ENCODE peak calls at places on chromosome 13, in five cellular contexts. One of them, this sample, is unnamed.

GRCh38 chr13:72125561-72125960 is 258.6 kb upstream of the DACH1 start:
- DNase-seq in Peyer's patch: no peak
- DNase-seq in NB4: no peak
- DNase-seq in transverse colon: no peak
- DNase-seq in testis: no peak
- DNase-seq in this sample: no peak

GRCh38 chr13:107450426-107450825 is 764.9 kb downstream of the LIG4 start:
- DNase-seq in transverse colon: no peak
- DNase-seq in testis: no peak
- DNase-seq in Peyer's patch: no peak
- DNase-seq in NB4: no peak
- DNase-seq in this sample: no peak

GRCh38 chr13:64767054-64767453 is 2463.1 kb downstream of the PCDH9 start:
- DNase-seq in NB4: no peak
- DNase-seq in transverse colon: no peak
- DNase-seq in testis: no peak
- DNase-seq in Peyer's patch: no peak
- DNase-seq in this sample: no peak

GRCh38 chr13:54875111-54875510 is 1846.5 kb downstream of the OLFM4 start:
- DNase-seq in transverse colon: no peak
- DNase-seq in Peyer's patch: no peak
- DNase-seq in NB4: no peak
- DNase-seq in testis: no peak
- DNase-seq in this sample: no peak

GRCh38 chr13:41601718-41602445 is 144.5 kb downstream of the RGCC start:
- DNase-seq in Peyer's patch: no peak
- DNase-seq in transverse colon: no peak
- DNase-seq in NB4: no peak
- DNase-seq in testis: no peak
- DNase-seq in this sample: peak; percentile 22

GRCh38 chr13:97202761-97203160 is 19.4 kb upstream of the MBNL2 start:
- DNase-seq in testis: no peak
- DNase-seq in transverse colon: no peak
- DNase-seq in NB4: peak; percentile 60
- DNase-seq in Peyer's patch: no peak
- DNase-seq in this sample: no peak

GRCh38 chr13:41785402-41786142 is 175.3 kb downstream of the VWA8 start:
- DNase-seq in Peyer's patch: no peak
- DNase-seq in testis: no peak
- DNase-seq in NB4: no peak
- DNase-seq in transverse colon: no peak
- DNase-seq in this sample: no peak

GRCh38 chr13:78121001-78121400 is 202.4 kb upstream of the EDNRB start:
- DNase-seq in testis: no peak
- DNase-seq in transverse colon: no peak
- DNase-seq in Peyer's patch: no peak
- DNase-seq in NB4: no peak
- DNase-seq in this sample: no peak

GRCh38 chr13:26682606-26683005 is 78.0 kb downstream of the GPR12 start:
- DNase-seq in Peyer's patch: no peak
- DNase-seq in testis: no peak
- DNase-seq in transverse colon: no peak
- DNase-seq in NB4: no peak
- DNase-seq in this sample: no peak

GRCh38 chr13:93388701-93389100 is 162.1 kb downstream of the GPC6 start:
- DNase-seq in transverse colon: no peak
- DNase-seq in testis: no peak
- DNase-seq in NB4: no peak
- DNase-seq in Peyer's patch: no peak
- DNase-seq in this sample: no peak

GRCh38 chr13:113220877-113221276 is 11.5 kb downstream of the CUL4A start:
- DNase-seq in NB4: no peak
- DNase-seq in testis: no peak
- DNase-seq in transverse colon: no peak
- DNase-seq in Peyer's patch: no peak
- DNase-seq in this sample: no peak

GRCh38 chr13:87889241-87889640 is 218.1 kb downstream of the SLITRK5 start:
- DNase-seq in NB4: no peak
- DNase-seq in Peyer's patch: no peak
- DNase-seq in testis: no peak
- DNase-seq in transverse colon: no peak
- DNase-seq in this sample: no peak

GRCh38 chr13:20436505-20436904 is 89.2 kb downstream of the CRYL1 start:
- DNase-seq in NB4: no peak
- DNase-seq in Peyer's patch: no peak
- DNase-seq in testis: no peak
- DNase-seq in transverse colon: no peak
- DNase-seq in this sample: no peak
- TF ChIP-seq POLR2A in NB4: no peak
- TF ChIP-seq POLR2A in Peyer's patch: no peak
- TF ChIP-seq POLR2A in testis: no peak
- TF ChIP-seq POLR2A in transverse colon: no peak
- TF ChIP-seq POLR2A in this sample: no peak

GRCh38 chr13:44575035-44575434 is 1.1 kb downstream of the TSC22D1 start:
- DNase-seq in testis: no peak
- DNase-seq in NB4: no peak
- DNase-seq in transverse colon: no peak
- DNase-seq in Peyer's patch: no peak
- DNase-seq in this sample: no peak

GRCh38 chr13:44573790-44574465 is 2.2 kb downstream of the TSC22D1 start:
- DNase-seq in transverse colon: no peak
- DNase-seq in testis: no peak
- DNase-seq in NB4: peak; percentile 64
- DNase-seq in Peyer's patch: no peak
- DNase-seq in this sample: no peak

GRCh38 chr13:44574466-44574855 is 1.7 kb downstream of the TSC22D1 start:
- DNase-seq in NB4: no peak
- DNase-seq in Peyer's patch: no peak
- DNase-seq in testis: no peak
- DNase-seq in transverse colon: no peak
- DNase-seq in this sample: no peak

GRCh38 chr13:44575741-44576395 is at the start of gene TSC22D1:
- DNase-seq in transverse colon: peak; percentile 57
- DNase-seq in testis: peak; percentile 65
- DNase-seq in NB4: peak; percentile 67
- DNase-seq in Peyer's patch: peak; percentile 73
- DNase-seq in this sample: peak; percentile 90

GRCh38 chr13:44573071-44573470 is 3.1 kb downstream of the TSC22D1 start:
- DNase-seq in testis: no peak
- DNase-seq in Peyer's patch: no peak
- DNase-seq in NB4: peak; percentile 14
- DNase-seq in transverse colon: no peak
- DNase-seq in this sample: no peak
- H3K4me3 ChIP-seq in testis: no peak overlapping the region
- H3K4me3 ChIP-seq in Peyer's patch: no peak overlapping the region
- H3K4me3 ChIP-seq in NB4: no peak overlapping the region
- H3K4me3 ChIP-seq in transverse colon: peak overlapping the region; percentile 13
- H3K4me3 ChIP-seq in this sample: no peak overlapping the region

DNA sequence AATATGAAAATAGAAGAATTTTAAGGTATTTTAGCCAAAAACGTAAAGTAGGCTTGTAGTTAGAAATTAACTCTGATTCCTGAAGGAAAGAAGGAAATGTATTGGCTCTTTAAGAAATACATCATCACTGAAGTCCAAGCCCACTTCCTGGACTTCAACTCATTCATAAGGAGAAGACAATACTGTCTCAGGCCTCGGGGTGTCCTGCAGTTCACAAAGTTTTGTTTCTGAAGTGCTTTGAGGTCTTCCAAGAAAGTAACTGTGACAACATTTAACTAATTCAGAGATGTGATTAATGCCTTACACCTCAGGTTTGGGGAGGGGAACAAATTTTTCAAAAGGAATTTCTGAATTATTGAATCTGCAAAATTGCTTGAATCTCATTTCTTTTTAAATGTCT is 65.8 kb upstream of the STARD13 start:
- DNase-seq in Peyer's patch: no peak
- DNase-seq in testis: no peak
- DNase-seq in transverse colon: peak; percentile 13
- DNase-seq in NB4: no peak
- DNase-seq in this sample: no peak
- TF ChIP-seq POLR2A in Peyer's patch: no peak
- TF ChIP-seq POLR2A in testis: no peak
- TF ChIP-seq POLR2A in transverse colon: no peak
- TF ChIP-seq POLR2A in NB4: no peak
- TF ChIP-seq POLR2A in this sample: no peak

GRCh38 chr13:106417467-106418110 is 117.9 kb downstream of the EFNB2 start:
- DNase-seq in testis: no peak
- DNase-seq in transverse colon: no peak
- DNase-seq in NB4: no peak
- DNase-seq in Peyer's patch: no peak
- DNase-seq in this sample: no peak
- H3K4me3 ChIP-seq in testis: no peak overlapping the region
- H3K4me3 ChIP-seq in transverse colon: no peak overlapping the region
- H3K4me3 ChIP-seq in NB4: no peak overlapping the region
- H3K4me3 ChIP-seq in Peyer's patch: no peak overlapping the region
- H3K4me3 ChIP-seq in this sample: no peak overlapping the region

GRCh38 chr13:110888390-110888789 is 26.5 kb downstream of the ANKRD10 start:
- DNase-seq in Peyer's patch: no peak
- DNase-seq in testis: no peak
- DNase-seq in NB4: no peak
- DNase-seq in transverse colon: no peak
- DNase-seq in this sample: no peak
- TF ChIP-seq POLR2A in Peyer's patch: no peak
- TF ChIP-seq POLR2A in testis: no peak
- TF ChIP-seq POLR2A in NB4: no peak
- TF ChIP-seq POLR2A in transverse colon: no peak
- TF ChIP-seq POLR2A in this sample: no peak

DNA sequence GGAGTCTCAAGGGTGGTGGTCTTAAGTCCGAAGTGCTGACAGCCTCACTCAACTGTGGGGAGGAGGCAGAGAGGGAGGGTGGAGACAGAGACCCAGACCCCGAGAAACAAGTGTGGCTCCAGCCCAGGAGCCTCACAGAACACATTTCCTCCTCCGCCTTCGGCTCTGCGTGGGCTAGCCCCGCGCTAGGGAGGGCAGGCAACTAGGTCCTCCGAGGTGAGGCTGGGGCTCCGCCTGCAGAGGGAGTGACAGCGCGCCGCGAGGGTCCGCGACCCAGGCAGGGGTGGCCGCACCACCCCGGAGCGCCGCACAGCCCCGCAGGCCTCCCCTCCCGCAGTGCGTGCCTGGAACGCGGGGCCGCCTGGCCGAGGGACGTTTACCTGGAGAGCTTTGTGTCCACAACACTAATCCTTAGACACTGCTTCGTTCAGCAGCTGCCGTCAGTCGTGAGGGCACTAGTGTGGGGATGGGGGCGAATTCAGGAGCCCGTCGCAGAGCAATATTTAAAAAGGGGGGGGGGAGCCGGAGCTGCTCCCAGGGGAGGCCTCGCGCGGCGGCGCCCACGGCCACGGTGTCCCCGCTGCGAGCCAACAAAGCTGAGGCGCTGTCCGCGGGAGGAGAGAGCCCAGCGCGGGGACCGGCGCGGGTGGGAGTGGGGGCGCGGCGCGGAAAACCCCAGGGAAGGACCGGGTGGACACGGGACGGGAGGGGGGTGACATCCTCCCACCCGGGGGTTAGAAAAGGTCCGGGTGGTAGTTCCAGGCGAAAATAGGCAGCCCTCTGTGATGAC is 11.3 kb upstream of the SOX1 start:
- DNase-seq in testis: no peak
- DNase-seq in transverse colon: no peak
- DNase-seq in NB4: no peak
- DNase-seq in Peyer's patch: no peak
- DNase-seq in this sample: no peak
- H3K4me3 ChIP-seq in testis: no peak overlapping the region
- H3K4me3 ChIP-seq in transverse colon: no peak overlapping the region
- H3K4me3 ChIP-seq in NB4: no peak overlapping the region
- H3K4me3 ChIP-seq in Peyer's patch: no peak overlapping the region
- H3K4me3 ChIP-seq in this sample: no peak overlapping the region

GRCh38 chr13:110045202-110045601 is 258.8 kb upstream of the IRS2 start:
- DNase-seq in Peyer's patch: no peak
- DNase-seq in NB4: no peak
- DNase-seq in testis: no peak
- DNase-seq in transverse colon: no peak
- DNase-seq in this sample: no peak

GRCh38 chr13:110045919-110046318 is 259.5 kb upstream of the IRS2 start:
- DNase-seq in Peyer's patch: no peak
- DNase-seq in testis: no peak
- DNase-seq in NB4: no peak
- DNase-seq in transverse colon: no peak
- DNase-seq in this sample: no peak

GRCh38 chr13:110042253-110042652 is 255.9 kb upstream of the IRS2 start:
- DNase-seq in transverse colon: no peak
- DNase-seq in Peyer's patch: no peak
- DNase-seq in testis: no peak
- DNase-seq in NB4: peak; percentile 29
- DNase-seq in this sample: no peak

GRCh38 chr13:110044521-110045200 is 258.3 kb upstream of the IRS2 start:
- DNase-seq in NB4: no peak
- DNase-seq in Peyer's patch: no peak
- DNase-seq in testis: no peak
- DNase-seq in transverse colon: no peak
- DNase-seq in this sample: no peak

GRCh38 chr13:110047511-110047910 is 259.4 kb downstream of the COL4A1 start:
- DNase-seq in NB4: no peak
- DNase-seq in Peyer's patch: no peak
- DNase-seq in transverse colon: no peak
- DNase-seq in testis: peak; percentile 30
- DNase-seq in this sample: no peak
- TF ChIP-seq POLR2A in NB4: no peak
- TF ChIP-seq POLR2A in Peyer's patch: no peak
- TF ChIP-seq POLR2A in transverse colon: no peak
- TF ChIP-seq POLR2A in testis: no peak
- TF ChIP-seq POLR2A in this sample: no peak

GRCh38 chr13:75705395-75705794 is 69.3 kb downstream of the LMO7 start:
- DNase-seq in transverse colon: no peak
- DNase-seq in Peyer's patch: no peak
- DNase-seq in NB4: no peak
- DNase-seq in testis: no peak
- DNase-seq in this sample: no peak
- H3K4me3 ChIP-seq in transverse colon: no peak overlapping the region
- H3K4me3 ChIP-seq in Peyer's patch: no peak overlapping the region
- H3K4me3 ChIP-seq in NB4: no peak overlapping the region
- H3K4me3 ChIP-seq in testis: no peak overlapping the region
- H3K4me3 ChIP-seq in this sample: no peak overlapping the region

DNA sequence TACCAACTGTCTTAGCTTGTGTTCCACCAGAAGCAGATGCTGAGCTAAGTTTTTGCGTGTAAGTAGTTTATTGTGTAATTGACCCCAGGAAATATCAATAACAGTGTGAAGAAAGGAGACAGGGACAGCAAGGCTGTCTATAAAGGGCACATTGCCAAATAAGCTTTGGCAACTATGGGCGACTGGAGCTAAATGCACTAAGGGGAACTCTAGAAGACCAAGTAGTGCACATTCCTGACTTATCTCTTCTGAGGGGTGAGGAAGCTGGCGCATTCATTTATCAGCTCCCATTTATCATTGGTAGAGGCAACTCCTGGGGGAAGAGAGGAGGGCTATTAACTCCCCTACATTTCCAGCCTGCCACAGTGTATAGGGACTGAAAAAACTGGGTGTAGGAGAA is 135.0 kb downstream of the DLEU7 start:
- DNase-seq in testis: no peak
- DNase-seq in transverse colon: no peak
- DNase-seq in Peyer's patch: no peak
- DNase-seq in NB4: peak; percentile 75
- DNase-seq in this sample: no peak
- TF ChIP-seq POLR2A in testis: no peak
- TF ChIP-seq POLR2A in transverse colon: no peak
- TF ChIP-seq POLR2A in Peyer's patch: no peak
- TF ChIP-seq POLR2A in NB4: no peak
- TF ChIP-seq POLR2A in this sample: no peak